ENCODE peak calls at places on chromosomes 11 and 22, in eight cellular contexts. F is effector memory CD4-positive, alpha-beta T cell; G is CD8-positive, alpha-beta memory T cell; Q is MG63; H is naive thymus-derived CD4-positive, alpha-beta T cell; T is BJ; N is PC-3; P is brain microvascular endothelial cell. J is an unnamed sample.

GRCh38 chr11:68043349-68044144 is 4.7 kb downstream of the TCIRG1 start:
- DNase-seq in N (no peak), H (no peak), P (peak; percentile 83), T (peak; percentile 24), G (no peak), Q (no peak), F (no peak), J (no peak)

GRCh38 chr22:46678785-46679700 is 58.9 kb downstream of the GRAMD4 start:
- DNase-seq in T (no peak), Q (peak; percentile 68), G (no peak), F (no peak), H (no peak), N (no peak), P (no peak), J (no peak)

GRCh38 chr11:130315354-130315970 is 745 bp upstream of the ZBTB44 start:
- DNase-seq in F (peak; percentile 18), Q (no peak), P (no peak), N (no peak), T (no peak), G (peak; percentile 35), H (peak; percentile 54), J (peak; percentile 8)

GRCh38 chr11:117200813-117201515 is 1.8 kb downstream of the TAGLN start:
- DNase-seq in F (no peak), H (no peak), N (no peak), P (no peak), G (no peak), T (no peak), Q (no peak), J (no peak)

GRCh38 chr22:25025586-25025985 is 73.1 kb downstream of the KIAA1671 start:
- DNase-seq in Q (no peak), N (no peak), G (no peak), T (no peak), H (no peak), F (no peak), P (no peak), J (no peak)

GRCh38 chr22:46865642-46866041 is 103.2 kb downstream of the TBC1D22A start:
- DNase-seq in Q (no peak), N (no peak), F (no peak), H (no peak), T (no peak), G (no peak), P (no peak), J (no peak)

GRCh38 chr11:120343429-120343828 is 7.2 kb downstream of the ARHGEF12 start:
- DNase-seq in H (no peak), F (no peak), N (no peak), P (no peak), T (no peak), Q (no peak), G (no peak), J (no peak)

GRCh38 chr11:94183886-94184264 is 55.2 kb downstream of the PANX1 start:
- DNase-seq in P (peak; percentile 54), H (peak; percentile 30), Q (peak; percentile 28), F (no peak), N (peak; percentile 89), T (no peak), G (no peak), J (peak; percentile 66)

GRCh38 chr11:20000393-20001134 is 159.7 kb downstream of the DBX1 start:
- DNase-seq in F (no peak), P (no peak), T (no peak), N (no peak), G (no peak), H (no peak), Q (no peak), J (no peak)

GRCh38 chr11:76185931-76186401 is 20.3 kb downstream of the WNT11 start:
- DNase-seq in H (no peak), Q (no peak), T (no peak), F (no peak), N (no peak), P (no peak), G (no peak), J (no peak)

GRCh38 chr11:25900814-25901213 is 431.1 kb upstream of the ANO3 start:
- DNase-seq in F (no peak), H (no peak), Q (no peak), T (no peak), G (no peak), P (no peak), N (no peak), J (no peak)

GRCh38 chr22:43293661-43294392 is 49.3 kb downstream of the SCUBE1 start:
- DNase-seq in Q (peak; percentile 93), F (no peak), G (no peak), T (no peak), H (no peak), P (peak; percentile 10), N (peak; percentile 29), J (no peak)

GRCh38 chr11:130431337-130431773 is 2.9 kb upstream of the ADAMTS8 start:
- DNase-seq in H (peak; percentile 72), N (peak; percentile 95), P (peak; percentile 68), T (no peak), Q (peak; percentile 47), G (peak; percentile 38), F (peak; percentile 44), J (peak; percentile 68)

GRCh38 chr22:37171662-37172061 is 16.4 kb downstream of the C1QTNF6 start:
- DNase-seq in P (no peak), H (no peak), G (no peak), Q (no peak), F (no peak), T (no peak), N (no peak), J (no peak)

GRCh38 chr11:67352546-67353316 is 615 bp downstream of the POLD4 start:
- DNase-seq in N (peak; percentile 54), T (no peak), Q (no peak), F (no peak), H (no peak), G (no peak), P (no peak), J (peak; percentile 36)

GRCh38 chr22:44454113-44454769 is 43.8 kb downstream of the RTL6 start:
- DNase-seq in T (no peak), P (no peak), N (no peak), G (no peak), F (no peak), Q (no peak), H (no peak), J (no peak)

GRCh38 chr11:64077607-64078006 is 41.9 kb downstream of the FLRT1 start:
- DNase-seq in Q (no peak), P (no peak), T (no peak), F (no peak), G (no peak), H (no peak), N (no peak), J (no peak)

GRCh38 chr11:61598886-61599868 is 18.3 kb upstream of the SYT7 start:
- DNase-seq in F (no peak), Q (peak; percentile 78), H (no peak), N (peak; percentile 44), P (peak; percentile 29), T (no peak), G (no peak), J (peak; percentile 69)

GRCh38 chr11:71914617-71915189 is 13.7 kb downstream of the XNDC1N start:
- DNase-seq in H (no peak), G (no peak), P (no peak), N (no peak), Q (no peak), T (no peak), F (no peak), J (no peak)

GRCh38 chr22:49206281-49206680 is 621.4 kb downstream of the BRD1 start:
- DNase-seq in N (no peak), Q (no peak), H (no peak), G (no peak), F (no peak), T (no peak), P (no peak), J (no peak)

GRCh38 chr11:67524480-67524808 is 1.2 kb upstream of the CABP2 start:
- DNase-seq in F (no peak), P (no peak), Q (no peak), T (no peak), G (no peak), N (no peak), H (no peak), J (no peak)

GRCh38 chr11:33721984-33722383 is 14.2 kb downstream of the CD59 start:
- DNase-seq in Q (no peak), T (no peak), P (no peak), G (no peak), H (no peak), N (no peak), F (no peak), J (no peak)
- H3K36me3 ChIP-seq in Q (peaks cover 82% of the 10 kb centered on the region), T (peaks cover 6% of the 10 kb centered on the region), P (peaks cover 54% of the 10 kb centered on the region), G (no peaks in the 10 kb centered on the region), H (no peaks in the 10 kb centered on the region), N (peaks cover 60% of the 10 kb centered on the region), F (peaks cover 18% of the 10 kb centered on the region), J (peaks cover 6% of the 10 kb centered on the region)

DNA sequence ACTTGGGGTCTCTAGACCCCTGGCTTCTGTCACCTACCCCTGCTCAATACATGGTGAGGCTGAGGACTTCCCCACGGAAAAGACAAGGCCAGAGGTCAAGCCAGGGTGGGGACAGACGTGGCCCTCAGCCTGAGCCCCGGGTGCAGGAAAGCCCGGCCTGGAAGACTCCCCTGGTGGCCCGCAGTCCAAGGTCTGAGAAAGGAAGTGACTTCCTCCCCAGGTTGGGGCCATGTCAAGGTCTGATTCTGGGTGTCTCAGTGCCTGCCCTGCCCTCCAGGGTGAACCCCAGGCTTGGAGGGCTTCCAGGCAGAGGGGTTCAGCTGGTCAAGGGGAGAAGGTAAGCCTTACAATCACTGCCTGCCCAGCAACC is 3.9 kb downstream of the CTSD start:
- DNase-seq in Q (no peak), N (no peak), G (no peak), F (no peak), P (no peak), H (no peak), T (no peak), J (no peak)
- H3K36me3 ChIP-seq in Q (peaks cover 15% of the 10 kb centered on the region), N (no peaks in the 10 kb centered on the region), G (no peaks in the 10 kb centered on the region), F (peaks cover 14% of the 10 kb centered on the region), P (peaks cover 20% of the 10 kb centered on the region), H (no peaks in the 10 kb centered on the region), T (peaks cover 23% of the 10 kb centered on the region), J (peaks cover 58% of the 10 kb centered on the region)

GRCh38 chr22:38295863-38296262 is 21.4 kb downstream of the CSNK1E start:
- DNase-seq in N (no peak), F (no peak), H (no peak), Q (no peak), G (no peak), T (no peak), P (no peak), J (no peak)
- H3K36me3 ChIP-seq in N (peaks cover 54% of the 10 kb centered on the region), F (peaks cover 62% of the 10 kb centered on the region), H (no peaks in the 10 kb centered on the region), Q (peaks cover 92% of the 10 kb centered on the region), G (peaks cover 28% of the 10 kb centered on the region), T (peaks cover 80% of the 10 kb centered on the region), P (peaks cover 92% of the 10 kb centered on the region), J (peaks cover 78% of the 10 kb centered on the region)

DNA sequence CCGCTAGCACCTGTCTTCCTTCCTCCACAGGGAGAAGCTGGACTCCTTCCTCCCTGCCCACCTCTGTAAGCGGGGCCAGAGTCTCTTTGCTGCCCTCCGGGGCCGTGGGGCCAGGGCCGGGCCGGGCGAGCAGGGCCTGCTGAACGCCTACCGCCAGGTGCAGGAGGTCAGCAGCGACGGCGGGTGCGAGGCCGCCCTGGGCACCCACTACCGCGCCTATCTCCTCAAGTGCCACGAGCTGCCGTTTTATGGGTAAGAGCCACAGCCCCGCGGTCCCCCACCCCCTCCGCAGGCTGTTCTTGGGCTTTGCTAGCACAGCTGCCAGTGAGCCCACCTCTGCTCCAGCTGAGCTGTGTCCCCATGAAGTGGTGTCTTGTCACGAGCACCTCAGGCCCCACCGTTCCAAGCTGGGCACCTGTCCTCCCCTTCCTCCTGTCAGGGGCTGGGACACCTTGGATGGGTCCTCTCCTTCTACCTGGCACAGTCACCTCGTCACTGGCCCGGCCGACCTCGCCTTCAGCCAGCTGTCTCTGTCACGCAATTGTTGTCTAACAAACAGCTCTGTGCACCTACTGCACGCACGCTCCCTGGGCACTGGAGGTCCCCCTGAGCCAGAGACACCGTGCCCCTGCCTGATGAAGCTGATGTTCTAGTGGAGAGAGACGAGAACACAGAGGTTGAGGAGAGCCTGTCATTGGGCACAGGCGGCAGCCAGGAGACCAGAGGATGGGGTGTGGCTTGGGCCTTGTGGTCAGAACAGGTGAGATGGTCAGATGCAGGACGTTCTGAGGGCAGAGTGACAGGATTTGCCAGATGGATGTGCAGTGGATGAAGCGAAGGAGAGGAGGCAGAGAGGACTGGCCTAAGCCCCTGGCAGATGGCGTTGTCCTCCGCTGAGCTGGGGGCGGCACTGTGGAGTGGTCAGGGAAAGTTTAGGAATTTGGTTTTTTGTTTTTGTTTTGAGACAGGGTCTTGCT is 10.6 kb downstream of the FRMD8 start:
- DNase-seq in Q (no peak), P (no peak), N (no peak), H (no peak), G (no peak), T (no peak), F (no peak), J (no peak)
- H3K36me3 ChIP-seq in Q (peaks cover 24% of the 10 kb centered on the region), P (peaks cover 90% of the 10 kb centered on the region), N (peaks cover 18% of the 10 kb centered on the region), H (no peaks in the 10 kb centered on the region), G (no peaks in the 10 kb centered on the region), T (peaks cover 64% of the 10 kb centered on the region), F (peaks cover 55% of the 10 kb centered on the region), J (peaks cover 61% of the 10 kb centered on the region)